ENCODE peak calls at places on chromosomes 16 and 17, in six cellular contexts. X, Q, L, J, U and W are unnamed samples.

GRCh38 chr16:10266809-10267208 is 84.6 kb upstream of the GRIN2A start:
- DNase-seq in X (no peak), Q (no peak), L (no peak), J (no peak), U (no peak), W (no peak)

GRCh38 chr17:17125136-17126084 is 80.7 kb downstream of the PLD6 start:
- DNase-seq in X (no peak), Q (no peak), L (no peak), J (no peak), U (no peak), W (no peak)

GRCh38 chr17:32141690-32142037 is 638 bp upstream of the RHOT1 start:
- DNase-seq in X (no peak), Q (no peak), L (no peak), J (no peak), U (no peak), W (no peak)

GRCh38 chr17:77282524-77283515 is 142.1 kb downstream of the SEC14L1 start:
- DNase-seq in X (peak), Q (no peak), L (peak), J (no peak), U (no peak), W (peak)

GRCh38 chr16:825298-826061 is 24.9 kb upstream of the GNG13 start:
- DNase-seq in X (no peak), Q (peak), L (no peak), J (no peak), U (no peak), W (no peak)

GRCh38 chr16:35639233-35640205 is 2180.1 kb downstream of the TP53TG3F start:
- DNase-seq in X (no peak), Q (no peak), L (no peak), J (no peak), U (no peak), W (no peak)

GRCh38 chr17:50064253-50064991 is 8.5 kb downstream of the ITGA3 start:
- DNase-seq in X (no peak), Q (peak), L (peak), J (no peak), U (peak), W (peak)

GRCh38 chr17:40960144-40960543 is 6.6 kb downstream of the KRT39 start:
- DNase-seq in X (no peak), Q (no peak), L (no peak), J (no peak), U (no peak), W (no peak)

GRCh38 chr17:77690271-77691161 is 268.0 kb upstream of the TNRC6C start:
- DNase-seq in X (no peak), Q (no peak), L (no peak), J (no peak), U (no peak), W (no peak)

GRCh38 chr16:27684047-27684446 is 134.1 kb downstream of the KATNIP start:
- DNase-seq in X (no peak), Q (no peak), L (no peak), J (no peak), U (no peak), W (no peak)

GRCh38 chr17:8887834-8888703 is 20.6 kb upstream of the PIK3R6 start:
- DNase-seq in X (no peak), Q (peak), L (no peak), J (no peak), U (no peak), W (peak)

GRCh38 chr17:77189148-77189547 is 48.4 kb downstream of the SEC14L1 start:
- DNase-seq in X (no peak), Q (no peak), L (no peak), J (no peak), U (no peak), W (no peak)

GRCh38 chr16:85753559-85753958 is 2.7 kb upstream of the C16orf74 start:
- DNase-seq in X (no peak), Q (no peak), L (peak), J (no peak), U (no peak), W (no peak)

GRCh38 chr16:2341456-2342447 is 1.2 kb upstream of the ABCA3 start:
- DNase-seq in X (peak), Q (peak), L (peak), J (no peak), U (no peak), W (no peak)

GRCh38 chr17:55319933-55320593 is 55.3 kb downstream of the HLF start:
- DNase-seq in X (no peak), Q (no peak), L (no peak), J (no peak), U (no peak), W (no peak)

GRCh38 chr16:85391769-85392583 is 221.1 kb upstream of the GSE1 start:
- DNase-seq in X (peak), Q (peak), L (no peak), J (no peak), U (no peak), W (no peak)

GRCh38 chr17:46865100-46865499 is 13.7 kb downstream of the WNT9B start:
- DNase-seq in X (no peak), Q (no peak), L (no peak), J (no peak), U (no peak), W (no peak)

GRCh38 chr16:55849536-55849935 is 16.6 kb upstream of the CES1 start:
- DNase-seq in X (no peak), Q (no peak), L (no peak), J (no peak), U (no peak), W (no peak)

GRCh38 chr17:40355123-40355803 is 9.3 kb downstream of the GJD3 start:
- DNase-seq in X (peak), Q (peak), L (peak), J (peak), U (peak), W (peak)

GRCh38 chr17:17837380-17837821 is 615 bp upstream of the SREBF1 start:
- DNase-seq in X (no peak), Q (peak), L (no peak), J (no peak), U (peak), W (no peak)

GRCh38 chr17:22507823-22508222 is 815.5 kb downstream of the KCNJ18 start:
- DNase-seq in X (no peak), Q (peak), L (no peak), J (no peak), U (no peak), W (no peak)

GRCh38 chr16:77842468-77842867 is 54.1 kb downstream of the VAT1L start:
- DNase-seq in X (no peak), Q (no peak), L (no peak), J (no peak), U (no peak), W (no peak)

GRCh38 chr16:4273858-4274291 is 1.1 kb upstream of the TFAP4 start:
- DNase-seq in X (peak), Q (peak), L (peak), J (no peak), U (peak), W (peak)

GRCh38 chr17:76009969-76010661 is 9.5 kb downstream of the CDK3 start:
- DNase-seq in X (no peak), Q (no peak), L (no peak), J (no peak), U (no peak), W (no peak)

GRCh38 chr16:88298882-88299745 is 83.6 kb upstream of the ZNF469 start:
- DNase-seq in X (no peak), Q (no peak), L (no peak), J (no peak), U (peak), W (peak)

GRCh38 chr17:81808778-81809555 is 5.0 kb downstream of the GCGR start:
- DNase-seq in X (no peak), Q (no peak), L (no peak), J (no peak), U (no peak), W (no peak)

GRCh38 chr17:78281249-78281865 is 49.9 kb downstream of the TMEM235 start:
- DNase-seq in X (no peak), Q (no peak), L (no peak), J (no peak), U (no peak), W (no peak)

GRCh38 chr16:70740919-70741778 is 55.3 kb upstream of the MTSS2 start:
- DNase-seq in X (peak), Q (no peak), L (no peak), J (no peak), U (peak), W (no peak)

GRCh38 chr16:29825145-29826044 is 5.1 kb downstream of the MVP start:
- DNase-seq in X (no peak), Q (no peak), L (peak), J (peak), U (peak), W (peak)

GRCh38 chr17:72308744-72309395 is 188.1 kb downstream of the SOX9 start:
- DNase-seq in X (no peak), Q (no peak), L (no peak), J (no peak), U (no peak), W (no peak)

GRCh38 chr16:21301895-21302291 is 23.8 kb upstream of the CRYM start:
- DNase-seq in X (no peak), Q (no peak), L (no peak), J (no peak), U (no peak), W (no peak)

GRCh38 chr17:6706996-6707395 is 6.2 kb downstream of the SLC13A5 start:
- DNase-seq in X (no peak), Q (no peak), L (no peak), J (no peak), U (no peak), W (no peak)

DNA sequence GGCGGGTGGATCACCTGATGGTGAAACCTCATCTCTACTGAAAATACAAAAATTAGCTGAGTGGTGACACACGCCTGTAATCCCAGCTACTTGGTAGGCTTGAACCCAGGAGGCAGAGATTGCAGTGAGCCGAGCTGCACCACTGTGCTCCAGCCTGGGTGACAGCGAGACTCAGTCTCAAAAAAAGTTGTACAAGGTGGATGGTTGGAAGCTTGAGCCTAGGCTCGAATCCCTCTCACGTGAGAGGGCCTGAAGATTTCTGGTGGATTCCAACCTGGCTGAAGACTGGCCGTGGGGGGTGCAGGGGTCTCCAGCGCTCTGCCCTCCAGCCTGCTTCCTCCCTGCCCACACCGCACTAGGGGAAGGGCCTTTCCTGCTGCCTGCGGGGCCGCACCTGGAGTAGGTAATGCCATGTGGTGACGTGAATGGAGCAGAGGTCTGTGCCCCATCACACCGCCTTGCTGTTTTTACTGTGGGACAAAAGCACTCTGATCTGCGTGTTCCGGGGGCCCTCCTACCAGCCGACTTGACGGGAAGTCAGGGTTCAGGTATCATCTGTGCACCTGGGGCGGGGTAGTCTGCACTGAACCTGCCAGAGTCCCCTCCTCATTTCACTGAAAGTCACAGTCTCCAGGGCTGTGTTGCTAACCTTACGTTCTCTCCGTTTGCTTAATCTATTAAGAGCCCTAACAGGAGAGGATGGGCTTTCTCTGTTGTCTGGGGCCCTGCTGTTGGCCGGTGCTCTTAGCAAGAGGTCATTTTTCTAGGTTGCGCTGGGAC is 4.2 kb downstream of the RPL13 start:
- DNase-seq in X (no peak), Q (no peak), L (peak), J (no peak), U (no peak), W (no peak)
- TF ChIP-seq POLR2A in X (peak), Q (no peak), L (no peak), J (peak), U (no peak), W (no peak)

GRCh38 chr17:28812136-28812979 is 30.2 kb downstream of the FAM222B start:
- DNase-seq in X (peak), Q (peak), L (peak), J (peak), U (peak), W (peak)
- TF ChIP-seq POLR2A in X (peak), Q (no peak), L (peak), J (peak), U (peak), W (peak)

GRCh38 chr17:4951486-4951885 is 567 bp downstream of the ENO3 start:
- DNase-seq in X (no peak), Q (no peak), L (no peak), J (no peak), U (no peak), W (no peak)
- TF ChIP-seq POLR2A in X (no peak), Q (no peak), L (no peak), J (no peak), U (no peak), W (no peak)

GRCh38 chr17:42723636-42724035 is 21.2 kb downstream of the EZH1 start:
- DNase-seq in X (no peak), Q (no peak), L (no peak), J (no peak), U (no peak), W (no peak)
- TF ChIP-seq POLR2A in X (no peak), Q (no peak), L (no peak), J (no peak), U (no peak), W (no peak)

GRCh38 chr16:89785523-89786155 is 30.8 kb downstream of the FANCA start:
- DNase-seq in X (no peak), Q (no peak), L (peak), J (no peak), U (no peak), W (no peak)
- TF ChIP-seq POLR2A in X (no peak), Q (no peak), L (no peak), J (no peak), U (no peak), W (no peak)

GRCh38 chr16:67013823-67014640 is 14.9 kb upstream of the CBFB start:
- DNase-seq in X (peak), Q (peak), L (peak), J (peak), U (peak), W (no peak)
- TF ChIP-seq POLR2A in X (no peak), Q (no peak), L (no peak), J (no peak), U (no peak), W (peak)

DNA sequence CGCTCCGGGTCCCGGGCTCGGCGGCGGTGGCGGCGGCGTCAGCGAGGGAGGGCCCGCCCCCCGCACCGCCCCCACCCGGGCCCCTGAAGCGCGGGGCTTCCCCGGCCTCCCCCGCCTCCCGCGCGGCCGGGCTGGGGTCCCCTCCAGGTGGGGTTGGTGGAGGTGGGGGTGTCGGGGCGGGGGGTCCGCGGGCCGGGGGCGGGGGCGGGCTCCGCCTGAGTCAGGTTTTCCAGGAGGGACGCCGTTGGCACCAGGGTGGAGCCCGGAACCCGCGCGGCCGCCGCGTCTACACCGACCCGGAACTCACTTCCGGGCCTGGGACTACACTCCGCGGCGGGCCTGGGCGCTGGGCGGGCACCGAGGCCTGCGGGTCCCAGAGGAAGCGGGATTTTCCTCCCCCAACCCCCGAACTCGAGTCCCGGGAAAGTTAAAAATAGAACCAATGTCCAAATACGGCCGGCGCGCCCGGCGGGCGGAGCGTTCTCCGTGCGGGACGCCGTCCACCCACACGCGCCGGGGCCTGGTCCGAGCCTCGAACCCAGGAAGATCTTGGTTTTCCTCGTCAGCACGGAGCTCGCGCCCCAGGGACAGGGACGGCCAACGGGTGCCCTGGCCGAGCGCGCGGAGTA is 6.6 kb downstream of the MYO1C start:
- DNase-seq in X (no peak), Q (peak), L (peak), J (peak), U (peak), W (peak)
- TF ChIP-seq POLR2A in X (peak), Q (no peak), L (peak), J (peak), U (no peak), W (no peak)